ENCODE peak calls at places on chromosome 16, in six cellular contexts. One of them, this sample, is unnamed.

GRCh38 chr16:53504665-53505064 is 1.7 kb upstream of the AKTIP start:
- DNase-seq in kidney epithelial cell: no peak
- DNase-seq in CD8-positive, alpha-beta T cell: no peak
- DNase-seq in fibroblast of pulmonary artery: peak
- DNase-seq in AG10803: peak
- DNase-seq in mammary epithelial cell: peak
- DNase-seq in this sample: peak

GRCh38 chr16:83793179-83793578 is 14.6 kb upstream of the HSBP1 start:
- DNase-seq in mammary epithelial cell: no peak
- DNase-seq in fibroblast of pulmonary artery: no peak
- DNase-seq in CD8-positive, alpha-beta T cell: no peak
- DNase-seq in kidney epithelial cell: no peak
- DNase-seq in AG10803: no peak
- DNase-seq in this sample: no peak

GRCh38 chr16:53022374-53022773 is 30.3 kb downstream of the CHD9NB start:
- DNase-seq in mammary epithelial cell: peak
- DNase-seq in CD8-positive, alpha-beta T cell: no peak
- DNase-seq in AG10803: peak
- DNase-seq in fibroblast of pulmonary artery: peak
- DNase-seq in kidney epithelial cell: no peak
- DNase-seq in this sample: peak

GRCh38 chr16:15576960-15577958 is 65.7 kb downstream of the MARF1 start:
- DNase-seq in fibroblast of pulmonary artery: no peak
- DNase-seq in AG10803: no peak
- DNase-seq in kidney epithelial cell: no peak
- DNase-seq in mammary epithelial cell: no peak
- DNase-seq in CD8-positive, alpha-beta T cell: no peak
- DNase-seq in this sample: no peak

GRCh38 chr16:10076037-10076436 is 106.2 kb downstream of the GRIN2A start:
- DNase-seq in fibroblast of pulmonary artery: no peak
- DNase-seq in mammary epithelial cell: no peak
- DNase-seq in CD8-positive, alpha-beta T cell: no peak
- DNase-seq in AG10803: no peak
- DNase-seq in kidney epithelial cell: no peak
- DNase-seq in this sample: no peak

GRCh38 chr16:82040296-82040695 is 5.2 kb downstream of the HSD17B2 start:
- DNase-seq in AG10803: no peak
- DNase-seq in mammary epithelial cell: no peak
- DNase-seq in CD8-positive, alpha-beta T cell: no peak
- DNase-seq in fibroblast of pulmonary artery: no peak
- DNase-seq in kidney epithelial cell: no peak
- DNase-seq in this sample: no peak

GRCh38 chr16:84362410-84362809 is 5.9 kb upstream of the ATP2C2 start:
- DNase-seq in mammary epithelial cell: no peak
- DNase-seq in AG10803: no peak
- DNase-seq in kidney epithelial cell: no peak
- DNase-seq in CD8-positive, alpha-beta T cell: no peak
- DNase-seq in fibroblast of pulmonary artery: no peak
- DNase-seq in this sample: no peak

GRCh38 chr16:86030116-86030515 is 131.2 kb downstream of the IRF8 start:
- DNase-seq in CD8-positive, alpha-beta T cell: no peak
- DNase-seq in fibroblast of pulmonary artery: no peak
- DNase-seq in AG10803: no peak
- DNase-seq in mammary epithelial cell: no peak
- DNase-seq in kidney epithelial cell: no peak
- DNase-seq in this sample: no peak

DNA sequence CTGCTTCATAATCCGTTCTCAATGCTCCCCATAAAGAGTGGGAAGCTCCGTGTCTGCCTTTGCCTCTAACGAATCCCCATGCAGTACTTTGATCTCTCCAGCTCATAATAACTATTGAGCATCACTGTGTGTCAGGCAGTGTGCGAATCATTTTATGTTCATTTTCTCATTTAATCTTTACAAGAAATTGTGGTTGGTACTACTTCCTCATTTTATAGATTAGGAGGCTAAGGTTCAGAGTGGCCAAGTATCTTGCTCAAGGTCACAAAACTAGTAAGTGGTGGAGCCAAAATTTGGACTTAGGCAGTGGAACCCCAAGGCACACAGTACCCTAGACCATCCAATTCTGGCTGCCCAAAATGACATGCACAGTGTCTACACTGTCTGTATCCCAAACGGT is 44.8 kb downstream of the ABCC12 start:
- DNase-seq in kidney epithelial cell: no peak
- DNase-seq in mammary epithelial cell: no peak
- DNase-seq in fibroblast of pulmonary artery: no peak
- DNase-seq in AG10803: no peak
- DNase-seq in CD8-positive, alpha-beta T cell: no peak
- DNase-seq in this sample: no peak
- H3K4me3 ChIP-seq in kidney epithelial cell: no peak
- H3K4me3 ChIP-seq in mammary epithelial cell: no peak
- H3K4me3 ChIP-seq in fibroblast of pulmonary artery: no peak
- H3K4me3 ChIP-seq in AG10803: no peak
- H3K4me3 ChIP-seq in CD8-positive, alpha-beta T cell: no peak
- H3K4me3 ChIP-seq in this sample: no peak

GRCh38 chr16:55043499-55043898 is 112.8 kb downstream of the IRX5 start:
- DNase-seq in mammary epithelial cell: no peak
- DNase-seq in kidney epithelial cell: no peak
- DNase-seq in CD8-positive, alpha-beta T cell: no peak
- DNase-seq in AG10803: no peak
- DNase-seq in fibroblast of pulmonary artery: no peak
- DNase-seq in this sample: no peak
- TF ChIP-seq CTCF in mammary epithelial cell: no peak
- TF ChIP-seq CTCF in kidney epithelial cell: no peak
- TF ChIP-seq CTCF in CD8-positive, alpha-beta T cell: no peak
- TF ChIP-seq CTCF in AG10803: no peak
- TF ChIP-seq CTCF in fibroblast of pulmonary artery: no peak
- TF ChIP-seq CTCF in this sample: no peak

GRCh38 chr16:3951861-3952332 is 71.4 kb upstream of the CREBBP start:
- DNase-seq in AG10803: peak
- DNase-seq in kidney epithelial cell: no peak
- DNase-seq in fibroblast of pulmonary artery: peak
- DNase-seq in CD8-positive, alpha-beta T cell: no peak
- DNase-seq in mammary epithelial cell: no peak
- DNase-seq in this sample: peak

GRCh38 chr16:3952342-3953131 is 72.0 kb upstream of the CREBBP start:
- DNase-seq in AG10803: peak
- DNase-seq in CD8-positive, alpha-beta T cell: no peak
- DNase-seq in kidney epithelial cell: no peak
- DNase-seq in mammary epithelial cell: no peak
- DNase-seq in fibroblast of pulmonary artery: peak
- DNase-seq in this sample: peak

GRCh38 chr16:3949287-3949686 is 68.8 kb upstream of the CREBBP start:
- DNase-seq in fibroblast of pulmonary artery: peak
- DNase-seq in AG10803: peak
- DNase-seq in kidney epithelial cell: no peak
- DNase-seq in mammary epithelial cell: no peak
- DNase-seq in CD8-positive, alpha-beta T cell: no peak
- DNase-seq in this sample: no peak

GRCh38 chr16:3949946-3950342 is 69.4 kb upstream of the CREBBP start:
- DNase-seq in mammary epithelial cell: no peak
- DNase-seq in CD8-positive, alpha-beta T cell: no peak
- DNase-seq in kidney epithelial cell: no peak
- DNase-seq in AG10803: peak
- DNase-seq in fibroblast of pulmonary artery: no peak
- DNase-seq in this sample: no peak

GRCh38 chr16:3950343-3951193 is 70.1 kb upstream of the CREBBP start:
- DNase-seq in fibroblast of pulmonary artery: peak
- DNase-seq in AG10803: peak
- DNase-seq in kidney epithelial cell: peak
- DNase-seq in CD8-positive, alpha-beta T cell: no peak
- DNase-seq in mammary epithelial cell: peak
- DNase-seq in this sample: peak
- H3K4me3 ChIP-seq in fibroblast of pulmonary artery: peak
- H3K4me3 ChIP-seq in AG10803: peak
- H3K4me3 ChIP-seq in kidney epithelial cell: no peak
- H3K4me3 ChIP-seq in CD8-positive, alpha-beta T cell: no peak
- H3K4me3 ChIP-seq in mammary epithelial cell: no peak
- H3K4me3 ChIP-seq in this sample: peak

GRCh38 chr16:1537138-1537577 is 3.7 kb downstream of the TMEM204 start:
- DNase-seq in mammary epithelial cell: no peak
- DNase-seq in AG10803: no peak
- DNase-seq in fibroblast of pulmonary artery: no peak
- DNase-seq in CD8-positive, alpha-beta T cell: no peak
- DNase-seq in kidney epithelial cell: no peak
- DNase-seq in this sample: no peak

GRCh38 chr16:1540556-1540855 is 7.0 kb downstream of the TMEM204 start:
- DNase-seq in AG10803: no peak
- DNase-seq in CD8-positive, alpha-beta T cell: no peak
- DNase-seq in kidney epithelial cell: no peak
- DNase-seq in mammary epithelial cell: no peak
- DNase-seq in fibroblast of pulmonary artery: no peak
- DNase-seq in this sample: no peak

GRCh38 chr16:1539720-1540555 is 6.5 kb downstream of the TMEM204 start:
- DNase-seq in fibroblast of pulmonary artery: no peak
- DNase-seq in CD8-positive, alpha-beta T cell: no peak
- DNase-seq in mammary epithelial cell: no peak
- DNase-seq in kidney epithelial cell: no peak
- DNase-seq in AG10803: no peak
- DNase-seq in this sample: no peak

GRCh38 chr16:1537763-1538289 is 4.4 kb downstream of the TMEM204 start:
- DNase-seq in AG10803: no peak
- DNase-seq in kidney epithelial cell: no peak
- DNase-seq in mammary epithelial cell: no peak
- DNase-seq in fibroblast of pulmonary artery: no peak
- DNase-seq in CD8-positive, alpha-beta T cell: no peak
- DNase-seq in this sample: no peak

GRCh38 chr16:1538804-1539520 is 5.5 kb downstream of the TMEM204 start:
- DNase-seq in kidney epithelial cell: no peak
- DNase-seq in fibroblast of pulmonary artery: no peak
- DNase-seq in mammary epithelial cell: no peak
- DNase-seq in AG10803: no peak
- DNase-seq in CD8-positive, alpha-beta T cell: no peak
- DNase-seq in this sample: no peak
- TF ChIP-seq CTCF in kidney epithelial cell: no peak
- TF ChIP-seq CTCF in fibroblast of pulmonary artery: no peak
- TF ChIP-seq CTCF in mammary epithelial cell: no peak
- TF ChIP-seq CTCF in AG10803: no peak
- TF ChIP-seq CTCF in CD8-positive, alpha-beta T cell: no peak
- TF ChIP-seq CTCF in this sample: no peak

DNA sequence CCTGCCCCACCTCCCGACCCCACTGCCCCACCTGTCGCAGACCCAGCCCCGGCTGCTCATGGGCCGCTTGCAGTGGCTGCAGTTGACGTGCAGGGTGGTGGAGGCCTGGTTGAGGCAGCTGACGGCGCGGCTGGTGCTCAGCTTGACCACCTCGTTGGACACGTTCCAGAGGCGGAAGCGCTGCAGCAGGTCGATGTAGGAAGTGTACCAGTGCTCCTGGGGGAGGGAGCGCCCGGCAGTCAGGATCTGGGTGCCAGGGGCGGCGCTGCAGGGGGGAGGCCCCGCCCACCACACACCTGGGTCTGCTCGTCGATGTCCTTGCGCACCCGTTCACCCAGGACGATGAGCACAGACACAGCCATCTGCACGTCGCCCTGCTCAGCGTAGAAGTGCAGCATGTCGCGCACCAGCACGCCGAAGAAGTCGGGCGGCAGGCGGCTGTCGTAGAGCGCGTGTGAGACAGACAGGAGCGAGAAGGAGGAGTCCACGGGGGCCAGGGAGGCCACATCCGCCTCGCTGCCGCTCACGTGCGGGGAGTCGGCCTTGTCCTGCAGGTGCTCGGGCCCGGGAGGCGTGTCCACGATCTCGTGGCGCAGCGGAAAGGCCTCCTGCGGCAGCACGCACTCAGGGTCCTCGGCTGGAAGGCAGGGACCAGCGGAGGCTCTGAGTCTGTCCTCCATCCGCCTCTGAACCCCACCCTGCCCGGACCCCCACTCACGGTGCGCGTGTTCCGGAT is 995 bp upstream of the JMJD8 start:
- DNase-seq in AG10803: no peak
- DNase-seq in CD8-positive, alpha-beta T cell: no peak
- DNase-seq in fibroblast of pulmonary artery: no peak
- DNase-seq in mammary epithelial cell: no peak
- DNase-seq in kidney epithelial cell: no peak
- DNase-seq in this sample: no peak
- H3K4me3 ChIP-seq in AG10803: no peak
- H3K4me3 ChIP-seq in CD8-positive, alpha-beta T cell: no peak
- H3K4me3 ChIP-seq in fibroblast of pulmonary artery: no peak
- H3K4me3 ChIP-seq in mammary epithelial cell: peak
- H3K4me3 ChIP-seq in kidney epithelial cell: peak
- H3K4me3 ChIP-seq in this sample: peak

DNA sequence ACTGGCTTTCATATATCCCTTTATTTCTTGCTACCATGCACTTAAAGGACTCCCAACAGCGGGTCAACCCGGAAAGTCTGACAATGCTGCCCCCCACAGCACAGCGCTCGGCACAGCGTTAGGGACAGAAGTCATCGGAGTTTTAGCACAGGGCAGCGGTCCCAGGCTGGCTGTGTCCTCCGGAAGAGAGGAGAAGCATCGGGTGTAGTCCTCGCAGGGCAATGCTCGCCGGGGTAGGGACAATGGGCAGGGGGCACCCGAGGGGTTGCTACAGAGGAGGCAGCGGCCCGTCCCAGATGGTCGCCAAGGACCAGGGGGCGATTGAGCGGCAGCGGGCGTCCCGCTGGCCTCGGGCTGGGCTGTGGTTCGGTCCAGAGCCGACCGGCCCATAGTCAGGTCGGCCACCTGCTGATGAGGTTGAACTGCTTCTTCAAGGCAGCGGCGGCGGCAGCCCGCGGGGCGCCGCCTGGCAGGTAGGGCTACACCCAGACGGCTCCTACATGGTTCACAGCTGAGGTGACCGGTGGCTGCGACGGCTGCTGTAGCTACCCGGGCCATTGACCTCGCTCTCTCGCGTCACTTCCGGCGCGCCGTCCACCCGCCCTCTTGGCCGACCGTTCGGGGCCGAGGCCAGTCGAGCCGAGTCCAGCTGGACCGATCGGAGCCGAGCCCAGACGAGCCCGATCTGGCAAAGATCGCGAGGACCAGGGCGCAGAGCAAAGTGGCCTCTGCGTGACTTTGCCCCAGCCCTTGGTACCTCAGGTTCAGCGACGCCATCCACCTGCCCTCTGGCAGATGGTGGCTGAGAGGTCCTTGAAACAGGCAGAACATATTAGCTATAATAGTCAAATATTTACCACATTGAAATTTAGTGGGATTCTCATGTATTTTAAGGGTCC is 4.7 kb upstream of the LCMT1 start:
- DNase-seq in kidney epithelial cell: no peak
- DNase-seq in CD8-positive, alpha-beta T cell: peak
- DNase-seq in mammary epithelial cell: peak
- DNase-seq in fibroblast of pulmonary artery: peak
- DNase-seq in AG10803: peak
- DNase-seq in this sample: peak
- TF ChIP-seq CTCF in kidney epithelial cell: no peak
- TF ChIP-seq CTCF in CD8-positive, alpha-beta T cell: no peak
- TF ChIP-seq CTCF in mammary epithelial cell: no peak
- TF ChIP-seq CTCF in fibroblast of pulmonary artery: no peak
- TF ChIP-seq CTCF in AG10803: peak
- TF ChIP-seq CTCF in this sample: peak

This sample was measured in choroid plexus epithelial cell.